ENCODE peak calls at places on chromosome 14, in seven cellular contexts. T is dorsolateral prefrontal cortex, P is A549, J is uterus, N is pancreas, Y is mucosa of descending colon, X is foreskin fibroblast. V is an unnamed sample.

GRCh38 chr14:21414137-21414631 is 30.4 kb upstream of the SUPT16H start:
- DNase-seq in T (no peak), P (no peak), J (no peak), N (no peak), Y (no peak), X (no peak), V (no peak)

GRCh38 chr14:79842270-79842669 is 369.0 kb downstream of the DIO2 start:
- DNase-seq in T (no peak), P (peak; percentile 20), J (peak; percentile 52), N (no peak), Y (no peak), X (peak; percentile 67), V (peak; percentile 9)

GRCh38 chr14:61516125-61516740 is 179.1 kb upstream of the HIF1A start:
- DNase-seq in T (no peak), P (no peak), J (no peak), N (no peak), Y (no peak), X (peak; percentile 71), V (peak; percentile 84)

GRCh38 chr14:71004481-71004880 is 97.2 kb downstream of the PCNX1 start:
- DNase-seq in T (no peak), P (no peak), J (no peak), N (no peak), Y (no peak), X (peak; percentile 6), V (no peak)

GRCh38 chr14:91125271-91125661 is 11.4 kb downstream of the DGLUCY start:
- DNase-seq in T (no peak), P (no peak), J (no peak), N (no peak), Y (no peak), X (no peak), V (no peak)

GRCh38 chr14:89767861-89768268 is 186.7 kb downstream of the EFCAB11 start:
- DNase-seq in T (no peak), P (peak; percentile 38), J (no peak), N (no peak), Y (peak; percentile 66), X (peak; percentile 72), V (peak; percentile 53)

GRCh38 chr14:88005978-88006851 is 1.3 kb downstream of the GPR65 start:
- DNase-seq in T (no peak), P (no peak), J (no peak), N (no peak), Y (peak; percentile 43), X (no peak), V (peak; percentile 15)

GRCh38 chr14:103541944-103542544 is 13.0 kb downstream of the TRMT61A start:
- DNase-seq in T (no peak), P (no peak), J (no peak), N (no peak), Y (no peak), X (no peak), V (no peak)

GRCh38 chr14:88895116-88895515 is 70.7 kb downstream of the TTC8 start:
- DNase-seq in T (no peak), P (peak; percentile 14), J (no peak), N (no peak), Y (peak; percentile 1), X (peak; percentile 74), V (peak; percentile 63)

GRCh38 chr14:35807131-35807961 is 1.7 kb downstream of the RALGAPA1 start:
- DNase-seq in T (no peak), P (no peak), J (no peak), N (no peak), Y (no peak), X (no peak), V (no peak)

GRCh38 chr14:73758392-73759182 is 44.4 kb upstream of the PNMA1 start:
- DNase-seq in T (no peak), P (peak; percentile 83), J (peak; percentile 75), N (peak; percentile 87), Y (peak; percentile 89), X (peak; percentile 83), V (peak; percentile 44)
- TF ChIP-seq CTCF in T (peak; percentile 46), P (peak; percentile 66), J (peak; percentile 75), N (peak; percentile 60), Y (peak; percentile 30), X (peak; percentile 63), V (peak; percentile 59)

DNA sequence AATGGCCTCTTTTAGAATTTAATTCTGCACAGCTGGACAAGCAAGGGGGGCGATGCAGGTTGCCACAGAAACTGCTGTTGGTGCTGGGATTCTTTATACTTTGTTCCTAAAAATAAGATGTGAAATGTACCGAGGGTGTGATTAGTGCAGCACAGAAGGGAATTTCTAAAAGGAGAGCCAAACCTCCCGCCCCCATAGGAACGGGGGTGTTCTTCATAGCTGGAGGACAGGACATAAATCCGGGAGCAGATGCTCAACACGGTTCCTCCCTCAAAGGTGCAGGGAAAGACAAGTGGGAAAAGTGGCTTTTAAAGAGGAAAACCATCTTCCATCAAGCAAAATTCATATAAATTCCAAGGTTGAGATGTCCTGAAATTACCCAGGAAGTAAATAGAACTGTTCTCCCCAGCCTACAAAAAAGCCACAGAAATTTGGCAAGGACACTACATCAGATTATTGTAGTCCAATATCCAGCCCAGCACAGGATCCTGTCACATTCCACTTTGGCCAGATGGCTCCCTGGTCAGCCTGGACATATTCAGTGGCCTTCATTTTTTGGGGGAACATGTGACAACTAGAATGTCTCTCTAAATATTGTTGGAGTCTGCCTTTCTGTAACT is 51.4 kb upstream of the TMX1 start:
- DNase-seq in T (peak; percentile 41), P (no peak), J (peak; percentile 41), N (no peak), Y (no peak), X (no peak), V (peak; percentile 31)
- H3K4me3 ChIP-seq in T (no peak overlapping the region), P (no peak overlapping the region), J (no peak overlapping the region), N (no peak overlapping the region), Y (no peak overlapping the region), X (no peak overlapping the region), V (no peak overlapping the region)

DNA sequence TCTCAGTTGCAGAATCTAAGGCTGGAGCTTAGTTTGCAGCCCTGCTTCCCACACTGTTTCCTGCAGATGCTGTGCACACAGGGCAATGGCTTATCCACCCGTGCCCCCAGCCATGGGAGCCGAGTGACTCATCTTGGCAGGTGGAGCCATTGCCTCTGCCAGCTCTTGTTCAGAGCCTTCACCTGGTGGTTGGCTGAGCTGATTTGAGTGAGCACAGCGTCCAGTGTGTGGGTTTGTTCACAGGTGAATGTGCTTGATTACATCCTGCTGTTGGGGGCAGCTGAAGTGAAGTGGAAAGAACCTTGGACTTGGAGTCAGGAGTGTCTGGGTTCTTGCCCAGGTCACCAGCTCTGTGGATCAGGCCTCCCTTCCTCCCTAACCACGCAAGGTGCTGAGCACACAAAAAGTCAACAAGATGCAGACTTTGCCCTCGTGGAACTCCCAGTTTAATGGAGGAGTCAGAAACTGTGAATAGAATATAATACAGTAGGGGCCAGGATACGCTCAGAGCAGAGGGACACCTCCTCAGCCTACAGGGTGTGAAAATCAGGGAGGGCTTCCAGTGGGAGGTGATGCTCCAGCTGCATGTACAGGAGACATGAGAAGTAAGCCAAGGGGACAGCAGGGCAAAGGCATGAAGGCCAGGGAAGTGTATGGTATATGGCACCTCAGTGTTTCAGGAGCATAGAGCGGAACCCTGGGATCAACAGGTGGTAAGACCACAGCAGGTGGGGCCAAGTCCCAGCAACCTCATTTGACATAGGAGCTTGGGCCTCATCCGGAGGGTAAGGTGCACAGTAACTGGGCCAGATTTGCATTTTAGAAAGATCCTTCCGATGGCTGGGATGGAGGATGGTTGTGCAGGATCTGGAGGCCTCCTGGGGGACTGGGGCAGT is 22.8 kb downstream of the JDP2 start:
- DNase-seq in T (no peak), P (no peak), J (peak; percentile 64), N (peak; percentile 80), Y (peak; percentile 78), X (no peak), V (no peak)
- TF ChIP-seq CTCF in T (no peak), P (no peak), J (no peak), N (no peak), Y (no peak), X (no peak), V (no peak)

DNA sequence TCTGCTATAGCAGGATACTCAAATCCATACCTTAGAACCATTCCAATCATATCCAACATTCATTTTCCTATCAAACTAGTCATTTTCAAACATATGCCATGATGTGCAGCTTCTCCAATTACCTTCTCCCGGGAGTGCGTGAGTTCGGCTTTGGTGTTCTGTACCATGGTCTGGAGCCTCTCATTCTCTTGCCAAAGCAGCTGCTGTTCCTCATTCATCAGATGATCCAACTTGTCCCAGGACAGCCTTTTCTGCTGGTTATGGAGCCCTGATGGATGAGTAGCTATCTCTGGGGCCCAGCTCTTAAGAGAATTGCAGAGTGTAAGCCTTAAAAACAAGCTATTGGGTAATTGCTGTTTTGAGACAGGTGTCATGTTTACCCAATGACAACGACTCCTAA is 71.1 kb upstream of the SAV1 start:
- DNase-seq in T (no peak), P (no peak), J (no peak), N (no peak), Y (no peak), X (no peak), V (no peak)
- H3K4me3 ChIP-seq in T (no peak overlapping the region), P (no peak overlapping the region), J (no peak overlapping the region), N (no peak overlapping the region), Y (no peak overlapping the region), X (no peak overlapping the region), V (no peak overlapping the region)

GRCh38 chr14:31787377-31787776 is 226.2 kb downstream of the NUBPL start:
- DNase-seq in T (no peak), P (peak; percentile 50), J (no peak), N (no peak), Y (peak; percentile 32), X (no peak), V (no peak)
- TF ChIP-seq CTCF in T (no peak), P (peak; percentile 13), J (no peak), N (no peak), Y (no peak), X (no peak), V (no peak)

DNA sequence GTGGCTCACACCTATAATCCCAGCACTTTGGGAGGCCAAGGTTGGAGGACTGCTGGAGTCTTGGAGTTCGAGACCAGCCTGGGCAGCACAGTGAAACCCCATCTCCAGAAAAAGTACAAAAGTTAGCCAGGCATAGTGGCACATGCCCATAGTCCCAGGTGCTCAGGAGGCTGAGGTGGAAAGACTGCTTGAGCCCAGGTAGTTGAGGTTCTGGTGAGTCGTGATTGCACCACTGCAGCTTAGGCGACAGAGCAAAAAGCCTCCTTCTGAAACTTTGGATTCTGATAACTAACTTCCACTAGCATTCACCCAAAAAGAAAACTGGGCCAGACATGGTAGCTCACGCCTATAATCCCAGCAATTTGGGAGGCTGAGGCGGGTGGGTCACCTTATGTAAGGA is 6.6 kb downstream of the BTBD7 start:
- DNase-seq in T (no peak), P (no peak), J (no peak), N (no peak), Y (no peak), X (no peak), V (no peak)
- H3K4me3 ChIP-seq in T (no peak overlapping the region), P (no peak overlapping the region), J (no peak overlapping the region), N (no peak overlapping the region), Y (no peak overlapping the region), X (no peak overlapping the region), V (no peak overlapping the region)

DNA sequence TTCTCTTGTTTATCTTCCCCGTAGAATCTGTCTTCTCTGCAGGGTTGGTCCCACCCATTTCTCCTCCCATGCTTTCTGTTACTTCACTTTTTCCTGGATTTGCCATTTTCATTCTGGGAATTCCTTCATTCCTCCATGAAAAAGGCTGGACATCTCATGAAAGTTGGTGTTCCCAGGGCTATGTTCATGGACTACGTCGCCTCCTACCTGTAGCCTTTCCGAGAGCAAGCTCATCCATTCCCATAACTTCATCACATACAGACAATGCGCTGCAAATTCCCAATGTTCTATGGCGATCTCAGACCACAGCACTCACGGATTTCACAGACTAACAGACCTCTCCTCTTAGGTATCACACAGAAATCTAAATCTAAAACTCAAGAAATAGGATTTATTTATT is 217.1 kb downstream of the EXOC5 start:
- DNase-seq in T (no peak), P (no peak), J (no peak), N (no peak), Y (no peak), X (no peak), V (no peak)
- TF ChIP-seq CTCF in T (no peak), P (no peak), J (no peak), N (no peak), Y (no peak), X (no peak), V (no peak)

V was measured in AG10803.